ENCODE peak calls at places on chromosomes 11 and 22, in four cellular contexts. N, V, A and E are unnamed samples.

GRCh38 chr11:110809800-110810199 is 97.6 kb upstream of the ARHGAP20 start:
- DNase-seq in N (no peak), V (no peak), A (no peak), E (no peak)

GRCh38 chr11:62370743-62371440 is 33.6 kb downstream of the ASRGL1 start:
- DNase-seq in N (no peak), V (no peak), A (no peak), E (no peak)

GRCh38 chr11:1087961-1088926 is 13.6 kb downstream of the MUC2 start:
- DNase-seq in N (no peak), V (peak; percentile 44), A (no peak), E (no peak)

GRCh38 chr22:46879083-46879482 is 116.6 kb downstream of the TBC1D22A start:
- DNase-seq in N (no peak), V (no peak), A (peak; percentile 72), E (no peak)

GRCh38 chr22:35397095-35397904 is 2.6 kb upstream of the MCM5 start:
- DNase-seq in N (peak; percentile 66), V (no peak), A (peak; percentile 47), E (no peak)

GRCh38 chr11:83194284-83195175 is 1.0 kb downstream of the ANKRD42 start:
- DNase-seq in N (peak; percentile 70), V (peak; percentile 70), A (peak; percentile 77), E (peak; percentile 51)

GRCh38 chr11:120106354-120106753 is 31.6 kb downstream of the TRIM29 start:
- DNase-seq in N (no peak), V (no peak), A (no peak), E (no peak)

GRCh38 chr11:46107780-46108179 is 13.5 kb downstream of the PHF21A start:
- DNase-seq in N (no peak), V (peak; percentile 43), A (no peak), E (no peak)

GRCh38 chr22:48091060-48091650 is 1328.7 kb downstream of the TBC1D22A start:
- DNase-seq in N (no peak), V (no peak), A (no peak), E (no peak)

GRCh38 chr11:2744166-2744565 is 44.4 kb upstream of the KCNQ1OT1 start:
- DNase-seq in N (peak; percentile 21), V (no peak), A (no peak), E (no peak)

GRCh38 chr11:12017865-12018453 is 9.5 kb upstream of the DKK3 start:
- DNase-seq in N (no peak), V (peak; percentile 79), A (no peak), E (no peak)

GRCh38 chr11:9462806-9463537 is 2.2 kb downstream of the ZNF143 start:
- DNase-seq in N (no peak), V (peak; percentile 38), A (no peak), E (no peak)

GRCh38 chr11:59754494-59754858 is 700 bp upstream of the STX3 start:
- DNase-seq in N (no peak), V (peak; percentile 47), A (peak; percentile 7), E (no peak)

GRCh38 chr11:134545521-134545920 is 133.5 kb upstream of the B3GAT1 start:
- DNase-seq in N (no peak), V (no peak), A (no peak), E (no peak)

GRCh38 chr22:41780714-41781507 is 19.6 kb upstream of the CCDC134 start:
- DNase-seq in N (no peak), V (peak; percentile 59), A (peak; percentile 33), E (no peak)

GRCh38 chr11:65141896-65142494 is 7.7 kb upstream of the SYVN1 start:
- DNase-seq in N (no peak), V (no peak), A (no peak), E (no peak)

GRCh38 chr11:65150513-65151271 is 16.4 kb upstream of the SYVN1 start:
- DNase-seq in N (peak; percentile 65), V (peak; percentile 91), A (peak; percentile 89), E (peak; percentile 44)

GRCh38 chr11:17629113-17629512 is 82.1 kb downstream of the OTOG start:
- DNase-seq in N (no peak), V (no peak), A (no peak), E (no peak)

GRCh38 chr11:62449451-62449851 is 30.6 kb downstream of the SCGB1A1 start:
- DNase-seq in N (no peak), V (no peak), A (no peak), E (no peak)

GRCh38 chr11:62013266-62014157 is 46.1 kb upstream of the FTH1 start:
- DNase-seq in N (no peak), V (no peak), A (no peak), E (peak; percentile 47)

GRCh38 chr11:2139118-2139490 is at the start of gene IGF2:
- DNase-seq in N (peak; percentile 61), V (no peak), A (no peak), E (no peak)

DNA sequence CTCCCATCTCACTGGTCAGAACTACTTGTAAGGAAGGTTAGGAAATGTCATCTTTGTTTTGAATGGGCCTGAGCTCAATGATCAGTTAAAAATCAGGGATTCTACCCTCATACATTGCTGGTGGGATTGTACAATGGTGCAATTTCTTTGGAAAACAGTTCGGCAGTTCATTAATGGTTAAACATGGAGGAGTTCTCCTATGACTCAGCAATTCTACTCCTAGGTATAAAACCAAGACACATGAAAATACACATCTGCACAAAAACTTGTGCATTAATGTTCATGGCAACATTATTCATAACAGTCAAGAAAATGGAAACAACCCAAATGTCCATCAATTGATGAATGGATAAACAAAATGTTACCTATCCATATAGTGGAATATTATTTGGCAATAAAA is 4.9 kb upstream of the APOA5 start:
- DNase-seq in N (no peak), V (no peak), A (no peak), E (no peak)
- TF ChIP-seq CTCF in N (no peak), V (no peak), A (no peak), E (no peak)

GRCh38 chr11:36238881-36239280 is 50.3 kb downstream of the COMMD9 start:
- DNase-seq in N (no peak), V (no peak), A (peak; percentile 62), E (no peak)
- H3K4me3 ChIP-seq in N (no peak overlapping the region), V (no peak overlapping the region), A (no peak overlapping the region), E (no peak overlapping the region)

DNA sequence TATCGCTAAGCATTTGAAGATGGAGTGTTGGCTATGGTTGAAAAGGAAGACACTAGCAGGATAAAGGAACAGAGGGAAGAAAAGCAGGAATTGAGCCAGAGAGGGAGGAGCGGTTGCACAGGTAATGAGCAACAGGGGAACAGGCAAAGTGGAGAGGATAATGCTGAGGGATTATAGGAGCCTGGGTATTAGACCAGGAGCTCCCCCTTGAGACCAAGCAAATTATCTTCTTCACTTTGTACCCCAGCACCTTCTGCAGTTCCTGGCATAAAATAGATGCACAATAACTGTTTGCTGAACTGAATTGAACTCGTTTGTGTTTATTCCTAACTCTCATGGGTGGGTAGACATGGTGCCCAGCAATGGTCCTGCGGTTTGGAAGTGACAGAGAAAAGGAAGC is 54.6 kb upstream of the OR5P2 start:
- DNase-seq in N (no peak), V (peak; percentile 2), A (no peak), E (no peak)
- TF ChIP-seq CTCF in N (no peak), V (no peak), A (no peak), E (no peak)

GRCh38 chr22:37823134-37823985 is at the start of gene GALR3:
- DNase-seq in N (no peak), V (no peak), A (no peak), E (no peak)

GRCh38 chr22:37822079-37822833 is 926 bp upstream of the GALR3 start:
- DNase-seq in N (no peak), V (no peak), A (no peak), E (no peak)

GRCh38 chr22:37827056-37827455 is 3.9 kb downstream of the GALR3 start:
- DNase-seq in N (peak; percentile 92), V (no peak), A (no peak), E (no peak)

GRCh38 chr22:37820350-37820749 is 2.8 kb upstream of the GALR3 start:
- DNase-seq in N (no peak), V (no peak), A (no peak), E (no peak)

DNA sequence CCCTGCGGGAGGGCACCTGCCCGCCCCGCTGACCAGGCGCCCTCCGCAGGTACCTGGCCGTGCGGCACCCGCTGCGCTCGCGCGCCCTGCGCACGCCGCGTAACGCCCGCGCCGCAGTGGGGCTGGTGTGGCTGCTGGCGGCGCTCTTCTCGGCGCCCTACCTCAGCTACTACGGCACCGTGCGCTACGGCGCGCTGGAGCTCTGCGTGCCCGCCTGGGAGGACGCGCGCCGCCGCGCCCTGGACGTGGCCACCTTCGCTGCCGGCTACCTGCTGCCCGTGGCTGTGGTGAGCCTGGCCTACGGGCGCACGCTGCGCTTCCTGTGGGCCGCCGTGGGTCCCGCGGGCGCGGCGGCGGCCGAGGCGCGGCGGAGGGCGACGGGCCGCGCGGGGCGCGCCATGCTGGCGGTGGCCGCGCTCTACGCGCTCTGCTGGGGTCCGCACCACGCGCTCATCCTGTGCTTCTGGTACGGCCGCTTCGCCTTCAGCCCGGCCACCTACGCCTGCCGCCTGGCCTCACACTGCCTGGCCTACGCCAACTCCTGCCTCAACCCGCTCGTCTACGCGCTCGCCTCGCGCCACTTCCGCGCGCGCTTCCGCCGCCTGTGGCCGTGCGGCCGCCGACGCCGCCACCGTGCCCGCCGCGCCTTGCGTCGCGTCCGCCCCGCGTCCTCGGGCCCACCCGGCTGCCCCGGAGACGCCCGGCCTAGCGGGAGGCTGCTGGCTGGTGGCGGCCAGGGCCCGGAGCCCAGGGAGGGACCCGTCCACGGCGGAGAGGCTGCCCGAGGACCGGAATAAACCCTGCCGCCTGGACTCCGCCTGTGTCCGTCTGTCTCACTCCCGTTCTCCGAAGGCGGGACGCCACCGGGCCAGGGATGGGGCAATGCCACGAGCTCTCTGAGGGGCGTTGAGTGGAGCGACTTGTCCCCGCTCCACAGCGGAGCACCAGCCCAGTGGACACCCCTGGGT is 1.8 kb downstream of the GALR3 start:
- DNase-seq in N (peak; percentile 54), V (no peak), A (no peak), E (no peak)
- H3K4me3 ChIP-seq in N (peak overlapping the region; percentile 17), V (no peak overlapping the region), A (no peak overlapping the region), E (peak overlapping the region; percentile 23)